ENCODE peak calls at places on chromosome 12, in ten cellular contexts. R, M, B, X, Y, L, O, K, U and A are unnamed samples.

GRCh38 chr12:105409881-105410471 is 79.5 kb downstream of the C12orf75 start:
- DNase-seq in R (peak), M (peak), B (no peak), X (no peak), Y (no peak), L (no peak), O (peak), K (no peak), U (no peak), A (no peak)

GRCh38 chr12:26854028-26854387 is 21.0 kb upstream of the ITPR2 start:
- DNase-seq in R (no peak), M (no peak), B (no peak), X (no peak), Y (no peak), L (no peak), O (no peak), K (no peak), U (no peak), A (no peak)

GRCh38 chr12:49339464-49339861 is 2.5 kb upstream of the C1QL4 start:
- DNase-seq in R (no peak), M (no peak), B (no peak), X (no peak), Y (no peak), L (no peak), O (no peak), K (no peak), U (no peak), A (no peak)

GRCh38 chr12:8038659-8039114 is 6.2 kb downstream of the FOXJ2 start:
- DNase-seq in R (no peak), M (peak), B (peak), X (no peak), Y (no peak), L (peak), O (peak), K (no peak), U (no peak), A (no peak)

GRCh38 chr12:3641428-3641883 is 111.5 kb downstream of the CRACR2A start:
- DNase-seq in R (no peak), M (peak), B (no peak), X (peak), Y (no peak), L (peak), O (peak), K (no peak), U (no peak), A (peak)

GRCh38 chr12:126667340-126667739 is 1599.6 kb upstream of the TMEM132C start:
- DNase-seq in R (no peak), M (peak), B (no peak), X (peak), Y (no peak), L (peak), O (peak), K (no peak), U (no peak), A (no peak)

GRCh38 chr12:131434208-131435125 is 276.4 kb upstream of the SFSWAP start:
- DNase-seq in R (no peak), M (no peak), B (no peak), X (no peak), Y (no peak), L (no peak), O (no peak), K (no peak), U (no peak), A (no peak)

GRCh38 chr12:130620756-130621155 is 95.3 kb downstream of the RIMBP2 start:
- DNase-seq in R (no peak), M (no peak), B (no peak), X (no peak), Y (no peak), L (no peak), O (no peak), K (no peak), U (no peak), A (no peak)

GRCh38 chr12:104006929-104007328 is 41.3 kb downstream of the TDG start:
- DNase-seq in R (no peak), M (peak), B (no peak), X (peak), Y (no peak), L (peak), O (no peak), K (no peak), U (no peak), A (peak)

GRCh38 chr12:114512351-114512750 is 106.4 kb upstream of the TBX5 start:
- DNase-seq in R (no peak), M (peak), B (no peak), X (no peak), Y (no peak), L (no peak), O (no peak), K (no peak), U (no peak), A (no peak)

GRCh38 chr12:45581112-45581511 is 148.4 kb upstream of the ARID2 start:
- DNase-seq in R (no peak), M (no peak), B (no peak), X (no peak), Y (no peak), L (no peak), O (no peak), K (no peak), U (no peak), A (no peak)

GRCh38 chr12:108369736-108370396 is 30.8 kb upstream of the CMKLR1 start:
- DNase-seq in R (no peak), M (no peak), B (no peak), X (no peak), Y (no peak), L (no peak), O (no peak), K (no peak), U (no peak), A (no peak)
- TF ChIP-seq CTCF in R (no peak), M (no peak), B (no peak), X (no peak), Y (no peak), L (no peak), O (no peak), K (no peak), U (no peak), A (no peak)

GRCh38 chr12:85874064-85874463 is at the start of gene NTS:
- DNase-seq in R (no peak), M (peak), B (no peak), X (no peak), Y (no peak), L (no peak), O (no peak), K (no peak), U (peak), A (no peak)
- TF ChIP-seq CTCF in R (no peak), M (no peak), B (no peak), X (no peak), Y (no peak), L (no peak), O (peak), K (no peak), U (no peak), A (no peak)

GRCh38 chr12:64780531-64781373 is 21.5 kb upstream of the GNS start:
- DNase-seq in R (no peak), M (peak), B (peak), X (no peak), Y (no peak), L (peak), O (no peak), K (peak), U (peak), A (no peak)
- TF ChIP-seq CTCF in R (no peak), M (no peak), B (no peak), X (no peak), Y (no peak), L (peak), O (no peak), K (peak), U (peak), A (no peak)

DNA sequence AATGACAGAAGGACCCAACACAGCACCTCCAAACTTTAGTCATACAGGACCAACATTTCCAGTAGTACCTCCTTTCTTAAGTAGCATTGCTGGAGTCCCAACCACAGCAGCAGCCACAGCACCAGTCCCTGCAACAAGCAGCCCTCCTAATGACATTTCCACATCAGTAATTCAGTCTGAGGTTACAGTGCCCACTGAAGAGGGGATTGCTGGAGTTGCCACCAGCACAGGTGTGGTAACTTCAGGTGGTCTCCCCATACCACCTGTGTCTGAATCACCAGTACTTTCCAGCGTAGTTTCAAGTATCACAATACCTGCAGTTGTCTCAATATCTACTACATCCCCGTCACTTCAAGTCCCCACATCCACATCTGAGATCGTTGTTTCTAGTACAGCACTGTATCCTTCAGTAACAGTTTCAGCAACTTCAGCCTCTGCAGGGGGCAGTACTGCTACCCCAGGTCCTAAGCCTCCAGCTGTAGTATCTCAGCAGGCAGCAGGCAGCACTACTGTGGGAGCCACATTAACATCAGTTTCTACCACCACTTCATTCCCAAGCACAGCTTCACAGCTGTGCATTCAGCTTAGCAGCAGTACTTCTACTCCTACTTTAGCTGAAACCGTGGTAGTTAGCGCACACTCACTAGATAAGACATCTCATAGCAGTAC is 64.6 kb downstream of the RAD52 start:
- DNase-seq in R (no peak), M (no peak), B (no peak), X (no peak), Y (no peak), L (no peak), O (no peak), K (no peak), U (no peak), A (no peak)
- TF ChIP-seq CTCF in R (no peak), M (no peak), B (no peak), X (no peak), Y (no peak), L (no peak), O (no peak), K (no peak), U (no peak), A (no peak)

DNA sequence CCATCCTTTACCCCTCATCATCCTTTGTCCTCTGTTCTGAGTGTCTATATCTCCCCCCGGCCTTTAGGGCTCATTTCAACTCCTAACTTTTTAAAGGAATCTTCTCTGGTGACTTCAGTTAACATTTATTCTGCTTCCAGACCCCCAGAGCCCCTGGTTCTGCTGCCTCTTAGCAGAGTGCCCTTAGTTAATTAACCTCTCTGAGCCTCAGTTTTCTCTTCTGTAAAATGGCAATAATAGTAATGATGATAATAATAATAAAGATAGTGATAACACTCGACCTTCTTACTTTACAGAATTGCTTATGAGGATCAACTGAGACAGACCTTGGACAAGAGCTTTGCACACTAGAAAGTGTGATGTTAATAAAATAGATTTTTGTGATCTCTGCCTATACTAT is 6.4 kb upstream of the C12orf43 start:
- DNase-seq in R (no peak), M (no peak), B (no peak), X (no peak), Y (no peak), L (no peak), O (no peak), K (no peak), U (no peak), A (no peak)
- TF ChIP-seq CTCF in R (no peak), M (no peak), B (no peak), X (no peak), Y (no peak), L (no peak), O (no peak), K (no peak), U (no peak), A (no peak)

GRCh38 chr12:99600388-99600787 is 47.2 kb upstream of the GARIN6 start:
- DNase-seq in R (no peak), M (no peak), B (no peak), X (no peak), Y (no peak), L (no peak), O (no peak), K (no peak), U (no peak), A (no peak)
- TF ChIP-seq CTCF in R (no peak), M (no peak), B (no peak), X (no peak), Y (no peak), L (no peak), O (no peak), K (no peak), U (no peak), A (no peak)

GRCh38 chr12:51262758-51263177 is 7.4 kb downstream of the SMAGP start:
- DNase-seq in R (no peak), M (peak), B (peak), X (no peak), Y (no peak), L (no peak), O (peak), K (no peak), U (no peak), A (no peak)
- TF ChIP-seq CTCF in R (no peak), M (peak), B (peak), X (peak), Y (peak), L (peak), O (peak), K (peak), U (peak), A (no peak)

GRCh38 chr12:80617733-80618132 is 89.7 kb upstream of the MYF6 start:
- DNase-seq in R (no peak), M (no peak), B (no peak), X (no peak), Y (no peak), L (no peak), O (no peak), K (no peak), U (no peak), A (no peak)
- TF ChIP-seq CTCF in R (no peak), M (no peak), B (no peak), X (no peak), Y (no peak), L (no peak), O (no peak), K (no peak), U (no peak), A (no peak)

GRCh38 chr12:230925-231671 is 17.1 kb upstream of the SLC6A12 start:
- DNase-seq in R (no peak), M (no peak), B (no peak), X (no peak), Y (no peak), L (no peak), O (no peak), K (no peak), U (no peak), A (no peak)
- TF ChIP-seq CTCF in R (no peak), M (no peak), B (no peak), X (no peak), Y (no peak), L (no peak), O (no peak), K (no peak), U (no peak), A (no peak)